ENCODE peak calls at places on chromosome 16, in six cellular contexts. H is G401, U is fibroblast of the aortic adventitia, W is T47D, M is RPMI8226, P is GM23338. Y is an unnamed sample.

GRCh38 chr16:29848420-29849297 is 14.4 kb downstream of the CDIPT start:
- DNase-seq in W (peak; percentile 77), P (peak; percentile 78), M (peak; percentile 88), U (peak; percentile 68), H (peak; percentile 47), Y (peak; percentile 76)

GRCh38 chr16:4371481-4372314 is at the start of gene VASN:
- DNase-seq in P (peak; percentile 79), M (no peak), U (peak; percentile 80), W (peak; percentile 84), H (peak; percentile 68), Y (peak; percentile 90)

GRCh38 chr16:88448461-88449266 is 4.4 kb upstream of the ZFPM1 start:
- DNase-seq in P (no peak), W (no peak), M (no peak), U (no peak), H (no peak), Y (no peak)

GRCh38 chr16:50836121-50836541 is 94.2 kb downstream of the CYLD start:
- DNase-seq in U (no peak), P (no peak), W (no peak), M (no peak), H (peak; percentile 1), Y (no peak)

GRCh38 chr16:85812811-85813700 is 13.6 kb downstream of the COX4I1 start:
- DNase-seq in H (no peak), M (no peak), U (no peak), W (peak; percentile 82), P (no peak), Y (no peak)

GRCh38 chr16:81987706-81988105 is 23.6 kb downstream of the SDR42E1 start:
- DNase-seq in M (no peak), W (no peak), U (no peak), H (no peak), P (no peak), Y (no peak)

GRCh38 chr16:2816751-2817495 is at the start of gene PRSS21:
- DNase-seq in U (no peak), M (no peak), H (no peak), W (no peak), P (peak; percentile 68), Y (no peak)

GRCh38 chr16:54587176-54587515 is 300.6 kb upstream of the IRX3 start:
- DNase-seq in H (no peak), M (no peak), U (no peak), P (no peak), W (no peak), Y (no peak)

GRCh38 chr16:80974649-80975376 is 31.9 kb downstream of the CMC2 start:
- DNase-seq in U (peak; percentile 9), P (no peak), W (peak; percentile 36), H (peak; percentile 68), M (no peak), Y (peak; percentile 18)

GRCh38 chr16:74984194-74984669 is 691 bp downstream of the WDR59 start:
- DNase-seq in M (peak; percentile 40), H (no peak), U (peak; percentile 29), P (no peak), W (peak; percentile 36), Y (no peak)

GRCh38 chr16:53545433-53545832 is 42.4 kb upstream of the AKTIP start:
- DNase-seq in P (peak; percentile 39), W (no peak), M (no peak), H (no peak), U (no peak), Y (no peak)

GRCh38 chr16:77807-78443 is at the start of gene MPG:
- DNase-seq in H (peak; percentile 79), W (peak; percentile 84), U (peak; percentile 78), M (peak; percentile 92), P (peak; percentile 77), Y (peak; percentile 89)

Y was measured in neural progenitor cell.